ENCODE peak calls at places on chromosome 5, in ten cellular contexts. L is PC-3; Z is stimulated activated CD4-positive, alpha-beta T cell treated with anti-CD3 and anti-CD28 coated beads, TNF-alpha, amount 100 ng/mL, for 48 hours; K is NCI-H1092; H is KBM-7; N is occipital lobe; Q is RPMI8226; I is neuronal stem cell; Y is activated T-helper 1 cell treated with Interleukin-2 at 50 U/mL for 16 hours; J is GM12865. M is an unnamed sample.

GRCh38 chr5:18069790-18070189 is 435.5 kb downstream of the TAF11L14 start:
- DNase-seq in L (no peak), Z (no peak), K (no peak), H (no peak), N (no peak), Q (no peak), I (no peak), Y (no peak), J (no peak), M (no peak)

GRCh38 chr5:124372457-124372856 is 374.0 kb downstream of the ZNF608 start:
- DNase-seq in L (no peak), Z (no peak), K (no peak), H (no peak), N (no peak), Q (no peak), I (no peak), Y (no peak), J (no peak), M (no peak)

GRCh38 chr5:151005975-151006576 is 14.3 kb upstream of the GPX3 start:
- DNase-seq in L (no peak), Z (no peak), K (no peak), H (no peak), N (no peak), Q (no peak), I (no peak), Y (no peak), J (no peak), M (no peak)

GRCh38 chr5:149053027-149053705 is 9.7 kb downstream of the SH3TC2 start:
- DNase-seq in L (peak), Z (no peak), K (no peak), H (no peak), N (no peak), Q (no peak), I (no peak), Y (no peak), J (no peak), M (peak)

GRCh38 chr5:91420879-91421278 is 37.8 kb upstream of the ARRDC3 start:
- DNase-seq in L (no peak), Z (no peak), K (no peak), H (peak), N (no peak), Q (no peak), I (no peak), Y (no peak), J (no peak), M (no peak)

GRCh38 chr5:112594060-112594850 is 143.4 kb upstream of the APC start:
- DNase-seq in L (peak), Z (no peak), K (peak), H (no peak), N (peak), Q (no peak), I (no peak), Y (no peak), J (no peak), M (peak)

GRCh38 chr5:173643964-173644363 is 27.5 kb upstream of the BOD1 start:
- DNase-seq in L (no peak), Z (no peak), K (peak), H (no peak), N (peak), Q (peak), I (peak), Y (no peak), J (peak), M (no peak)

GRCh38 chr5:37121027-37121426 is 128.1 kb downstream of the CPLANE1 start:
- DNase-seq in L (no peak), Z (no peak), K (no peak), H (peak), N (no peak), Q (no peak), I (no peak), Y (no peak), J (no peak), M (no peak)

GRCh38 chr5:1874348-1874747 is 8.4 kb downstream of the IRX4 start:
- DNase-seq in L (no peak), Z (no peak), K (no peak), H (no peak), N (no peak), Q (no peak), I (no peak), Y (no peak), J (no peak), M (no peak)

GRCh38 chr5:149561848-149562247 is 10.6 kb upstream of the CSNK1A1 start:
- DNase-seq in L (peak), Z (no peak), K (no peak), H (no peak), N (no peak), Q (peak), I (no peak), Y (no peak), J (no peak), M (peak)

GRCh38 chr5:139482050-139482889 is at the start of gene STING1:
- DNase-seq in L (peak), Z (no peak), K (peak), H (peak), N (no peak), Q (peak), I (no peak), Y (peak), J (peak), M (peak)

GRCh38 chr5:74093501-74093993 is 467.6 kb downstream of the ARHGEF28 start:
- DNase-seq in L (no peak), Z (no peak), K (no peak), H (no peak), N (no peak), Q (no peak), I (no peak), Y (no peak), J (no peak), M (no peak)

GRCh38 chr5:78323241-78323640 is 28.7 kb upstream of the AP3B1 start:
- DNase-seq in L (no peak), Z (no peak), K (no peak), H (no peak), N (no peak), Q (no peak), I (no peak), Y (no peak), J (no peak), M (no peak)